ENCODE peak calls at places on chromosomes 12 and 14, in six cellular contexts. N is colonic mucosa, I is GM20000, U is MCF 10A, L is AG10803, Y is foreskin keratinocyte. S is an unnamed sample.

GRCh38 chr14:61812347-61813100 is 50.3 kb downstream of the SNAPC1 start:
- DNase-seq in N (no peak), I (peak), U (no peak), L (no peak), Y (no peak), S (no peak)

GRCh38 chr14:61064866-61065265 is 83.8 kb downstream of the SLC38A6 start:
- DNase-seq in N (no peak), I (no peak), U (no peak), L (no peak), Y (no peak), S (no peak)

GRCh38 chr12:49370539-49370938 is 3.3 kb downstream of the SPATS2 start:
- DNase-seq in N (no peak), I (no peak), U (no peak), L (no peak), Y (no peak), S (no peak)

GRCh38 chr14:69043007-69043444 is 63.9 kb upstream of the ACTN1 start:
- DNase-seq in N (no peak), I (no peak), U (no peak), L (peak), Y (no peak), S (no peak)

GRCh38 chr12:111589601-111590000 is 9.5 kb downstream of the ATXN2 start:
- DNase-seq in N (no peak), I (no peak), U (no peak), L (no peak), Y (no peak), S (no peak)

GRCh38 chr12:85029456-85029855 is 6.6 kb downstream of the TSPAN19 start:
- DNase-seq in N (no peak), I (peak), U (peak), L (peak), Y (no peak), S (no peak)

GRCh38 chr12:178715-179109 is 35.2 kb downstream of the SLC6A12 start:
- DNase-seq in N (no peak), I (no peak), U (no peak), L (no peak), Y (no peak), S (no peak)

GRCh38 chr12:107126688-107127481 is 33.5 kb upstream of the CRY1 start:
- DNase-seq in N (no peak), I (no peak), U (peak), L (peak), Y (no peak), S (no peak)

GRCh38 chr12:26195641-26196423 is 459 bp downstream of the SSPN start:
- DNase-seq in N (peak), I (peak), U (no peak), L (peak), Y (no peak), S (no peak)

GRCh38 chr12:110317921-110318320 is 36.9 kb downstream of the ATP2A2 start:
- DNase-seq in N (no peak), I (no peak), U (no peak), L (peak), Y (peak), S (no peak)

GRCh38 chr12:5227722-5228274 is 184.1 kb downstream of the KCNA5 start:
- DNase-seq in N (peak), I (no peak), U (no peak), L (no peak), Y (no peak), S (no peak)

GRCh38 chr12:18700254-18700653 is 37.6 kb downstream of the PLCZ1 start:
- DNase-seq in N (no peak), I (no peak), U (peak), L (peak), Y (no peak), S (no peak)

GRCh38 chr12:26621932-26622331 is 211.1 kb downstream of the ITPR2 start:
- DNase-seq in N (no peak), I (no peak), U (no peak), L (no peak), Y (no peak), S (no peak)

GRCh38 chr14:35420036-35420811 is 15.7 kb upstream of the NFKBIA start:
- DNase-seq in N (no peak), I (no peak), U (peak), L (peak), Y (no peak), S (peak)

GRCh38 chr12:108832730-108833354 is 24.5 kb downstream of the SSH1 start:
- DNase-seq in N (no peak), I (no peak), U (peak), L (peak), Y (peak), S (no peak)

GRCh38 chr12:4417471-4417870 is 28.1 kb downstream of the FGF6 start:
- DNase-seq in N (no peak), I (no peak), U (no peak), L (no peak), Y (no peak), S (no peak)

GRCh38 chr14:104085032-104085888 is at the start of gene ASPG:
- DNase-seq in N (peak), I (no peak), U (no peak), L (no peak), Y (no peak), S (no peak)

GRCh38 chr12:1591029-1591428 is 3.4 kb downstream of the FBXL14 start:
- DNase-seq in N (peak), I (no peak), U (peak), L (no peak), Y (no peak), S (no peak)

GRCh38 chr12:124865728-124866127 is 2.1 kb upstream of the SCARB1 start:
- DNase-seq in N (no peak), I (no peak), U (no peak), L (no peak), Y (no peak), S (no peak)

GRCh38 chr14:102086346-102086971 is 385 bp downstream of the HSP90AA1 start:
- DNase-seq in N (peak), I (peak), U (peak), L (peak), Y (no peak), S (no peak)

GRCh38 chr12:127655691-127656090 is 611.3 kb upstream of the TMEM132C start:
- DNase-seq in N (no peak), I (no peak), U (no peak), L (peak), Y (no peak), S (peak)

GRCh38 chr12:117294206-117294605 is 67.2 kb downstream of the NOS1 start:
- DNase-seq in N (no peak), I (no peak), U (no peak), L (no peak), Y (no peak), S (no peak)

GRCh38 chr14:61488417-61488816 is 167.0 kb downstream of the PRKCH start:
- DNase-seq in N (no peak), I (no peak), U (no peak), L (no peak), Y (no peak), S (no peak)

GRCh38 chr14:39351708-39352107 is 80.5 kb downstream of the FBXO33 start:
- DNase-seq in N (no peak), I (no peak), U (peak), L (no peak), Y (no peak), S (no peak)

GRCh38 chr14:36521598-36522345 is 1.7 kb upstream of the NKX2-1 start:
- DNase-seq in N (no peak), I (no peak), U (no peak), L (no peak), Y (no peak), S (no peak)

GRCh38 chr12:27142102-27142721 is 59.8 kb upstream of the C12orf71 start:
- DNase-seq in N (peak), I (peak), U (peak), L (peak), Y (peak), S (peak)

GRCh38 chr14:105702275-105702817 is 176.0 kb downstream of the TMEM121 start:
- DNase-seq in N (no peak), I (no peak), U (no peak), L (no peak), Y (no peak), S (no peak)

GRCh38 chr12:48165089-48166031 is 8.0 kb upstream of the ASB8 start:
- DNase-seq in N (peak), I (peak), U (peak), L (peak), Y (no peak), S (peak)

GRCh38 chr14:94180655-94181271 is 6.6 kb downstream of the PPP4R4 start:
- DNase-seq in N (no peak), I (peak), U (peak), L (peak), Y (no peak), S (peak)

GRCh38 chr12:97748298-97748697 is 285.7 kb downstream of the RMST start:
- DNase-seq in N (no peak), I (no peak), U (no peak), L (no peak), Y (no peak), S (no peak)

GRCh38 chr12:79547735-79548347 is 142.9 kb downstream of the PAWR start:
- DNase-seq in N (peak), I (peak), U (peak), L (peak), Y (no peak), S (peak)

GRCh38 chr14:31893156-31893813 is 183.8 kb upstream of the ARHGAP5 start:
- DNase-seq in N (no peak), I (no peak), U (no peak), L (no peak), Y (no peak), S (no peak)

GRCh38 chr12:122934722-122935121 is 31.5 kb downstream of the ABCB9 start:
- DNase-seq in N (no peak), I (peak), U (no peak), L (no peak), Y (no peak), S (no peak)

GRCh38 chr12:108788076-108788782 is 56.9 kb upstream of the CORO1C start:
- DNase-seq in N (no peak), I (no peak), U (no peak), L (no peak), Y (no peak), S (no peak)

GRCh38 chr12:39587247-39587646 is 32.4 kb downstream of the ABCD2 start:
- DNase-seq in N (no peak), I (peak), U (peak), L (peak), Y (peak), S (no peak)

GRCh38 chr14:73759714-73760597 is 45.8 kb upstream of the PNMA1 start:
- DNase-seq in N (peak), I (peak), U (peak), L (peak), Y (peak), S (peak)
- TF ChIP-seq CTCF in N (no peak), I (no peak), U (peak), L (peak), Y (no peak), S (no peak)

GRCh38 chr14:24238527-24239037 is 3.8 kb downstream of the TINF2 start:
- DNase-seq in N (no peak), I (no peak), U (no peak), L (no peak), Y (no peak), S (no peak)
- TF ChIP-seq CTCF in N (no peak), I (no peak), U (no peak), L (no peak), Y (no peak), S (no peak)

GRCh38 chr14:75147423-75148071 is 20.7 kb upstream of the NEK9 start:
- DNase-seq in N (peak), I (no peak), U (peak), L (peak), Y (no peak), S (no peak)
- TF ChIP-seq CTCF in N (no peak), I (no peak), U (peak), L (peak), Y (peak), S (peak)

GRCh38 chr14:96953443-96953842 is 156.3 kb downstream of the VRK1 start:
- DNase-seq in N (no peak), I (no peak), U (no peak), L (no peak), Y (no peak), S (no peak)

GRCh38 chr14:96944297-96944696 is 147.1 kb downstream of the VRK1 start:
- DNase-seq in N (no peak), I (no peak), U (no peak), L (no peak), Y (no peak), S (no peak)

GRCh38 chr14:96945721-96946120 is 148.5 kb downstream of the VRK1 start:
- DNase-seq in N (no peak), I (no peak), U (no peak), L (no peak), Y (no peak), S (no peak)

DNA sequence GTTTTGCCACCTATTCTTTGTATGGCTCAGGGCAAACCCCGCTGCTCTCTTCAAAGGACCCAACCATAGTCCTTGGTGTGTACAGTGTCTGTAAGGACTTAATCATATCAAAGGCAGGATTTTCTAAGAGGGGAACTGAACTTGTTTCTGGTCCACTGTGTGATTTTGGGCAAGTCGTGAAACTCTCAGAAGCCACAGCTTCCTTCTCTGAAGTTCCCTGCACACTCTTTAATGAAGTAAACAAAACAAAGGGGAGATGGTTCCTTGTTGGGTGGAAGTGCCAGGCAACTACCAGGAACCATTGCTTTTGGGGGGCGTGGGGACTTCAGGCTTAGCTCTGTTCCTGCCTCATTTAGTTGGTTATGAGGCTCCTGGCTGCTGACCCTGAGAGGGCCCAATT is 152.4 kb downstream of the VRK1 start:
- DNase-seq in N (no peak), I (no peak), U (no peak), L (no peak), Y (no peak), S (no peak)
- TF ChIP-seq CTCF in N (no peak), I (no peak), U (no peak), L (no peak), Y (no peak), S (no peak)